ENCODE peak calls at places on chromosomes 6 and 20, in five cellular contexts. One of them, this sample, is unnamed.

GRCh38 chr20:63624486-63624885 is 2.4 kb downstream of the GMEB2 start:
- DNase-seq in K562: no peak
- DNase-seq in GM12878: no peak
- DNase-seq in SK-N-SH: no peak
- DNase-seq in HCT116: no peak
- DNase-seq in this sample: no peak

GRCh38 chr20:62602550-62602949 is 39.8 kb upstream of the SLCO4A1 start:
- DNase-seq in K562: peak; percentile 67
- DNase-seq in GM12878: no peak
- DNase-seq in SK-N-SH: no peak
- DNase-seq in HCT116: no peak
- DNase-seq in this sample: no peak

GRCh38 chr6:93566285-93566684 is 146.9 kb upstream of the EPHA7 start:
- DNase-seq in K562: no peak
- DNase-seq in GM12878: no peak
- DNase-seq in SK-N-SH: no peak
- DNase-seq in HCT116: no peak
- DNase-seq in this sample: no peak

GRCh38 chr6:47247227-47247797 is 62.4 kb downstream of the TNFRSF21 start:
- DNase-seq in K562: no peak
- DNase-seq in GM12878: no peak
- DNase-seq in SK-N-SH: peak; percentile 47
- DNase-seq in HCT116: no peak
- DNase-seq in this sample: no peak

GRCh38 chr6:139449611-139450000 is 75.2 kb upstream of the CITED2 start:
- DNase-seq in K562: no peak
- DNase-seq in GM12878: no peak
- DNase-seq in SK-N-SH: no peak
- DNase-seq in HCT116: no peak
- DNase-seq in this sample: no peak

GRCh38 chr6:108944707-108945685 is 96.8 kb downstream of the ARMC2 start:
- DNase-seq in K562: no peak
- DNase-seq in GM12878: no peak
- DNase-seq in SK-N-SH: no peak
- DNase-seq in HCT116: no peak
- DNase-seq in this sample: no peak

GRCh38 chr20:19901226-19901625 is 115.9 kb upstream of the NAA20 start:
- DNase-seq in K562: no peak
- DNase-seq in GM12878: no peak
- DNase-seq in SK-N-SH: no peak
- DNase-seq in HCT116: no peak
- DNase-seq in this sample: no peak

GRCh38 chr6:29014729-29015608 is 9.9 kb upstream of the ZNF311 start:
- DNase-seq in K562: no peak
- DNase-seq in GM12878: no peak
- DNase-seq in SK-N-SH: no peak
- DNase-seq in HCT116: no peak
- DNase-seq in this sample: no peak

GRCh38 chr6:102763886-102764285 is 1370.4 kb downstream of the GRIK2 start:
- DNase-seq in K562: no peak
- DNase-seq in GM12878: no peak
- DNase-seq in SK-N-SH: no peak
- DNase-seq in HCT116: no peak
- DNase-seq in this sample: no peak

GRCh38 chr6:46491201-46491788 is at the start of gene RCAN2:
- DNase-seq in K562: peak; percentile 13
- DNase-seq in GM12878: no peak
- DNase-seq in SK-N-SH: peak; percentile 63
- DNase-seq in HCT116: peak; percentile 29
- DNase-seq in this sample: peak; percentile 48

GRCh38 chr6:30041221-30041620 is 19.8 kb upstream of the POLR1H start:
- DNase-seq in K562: no peak
- DNase-seq in GM12878: no peak
- DNase-seq in SK-N-SH: no peak
- DNase-seq in HCT116: no peak
- DNase-seq in this sample: no peak

GRCh38 chr6:3359091-3359752 is 97.6 kb downstream of the SLC22A23 start:
- DNase-seq in K562: no peak
- DNase-seq in GM12878: no peak
- DNase-seq in SK-N-SH: no peak
- DNase-seq in HCT116: no peak
- DNase-seq in this sample: no peak

GRCh38 chr6:86856937-86857563 is 80.3 kb upstream of the HTR1E start:
- DNase-seq in K562: peak; percentile 39
- DNase-seq in GM12878: no peak
- DNase-seq in SK-N-SH: peak; percentile 4
- DNase-seq in HCT116: peak; percentile 31
- DNase-seq in this sample: peak; percentile 11

GRCh38 chr20:34390769-34391447 is 27.8 kb downstream of the ITCH start:
- DNase-seq in K562: peak; percentile 17
- DNase-seq in GM12878: no peak
- DNase-seq in SK-N-SH: no peak
- DNase-seq in HCT116: peak; percentile 85
- DNase-seq in this sample: no peak

GRCh38 chr20:1171461-1172093 is 13.2 kb downstream of the TMEM74B start:
- DNase-seq in K562: peak; percentile 69
- DNase-seq in GM12878: no peak
- DNase-seq in SK-N-SH: no peak
- DNase-seq in HCT116: no peak
- DNase-seq in this sample: peak; percentile 35

GRCh38 chr6:137839076-137839475 is 28.0 kb upstream of the TNFAIP3 start:
- DNase-seq in K562: no peak
- DNase-seq in GM12878: no peak
- DNase-seq in SK-N-SH: no peak
- DNase-seq in HCT116: no peak
- DNase-seq in this sample: no peak

GRCh38 chr20:9235518-9235917 is 166.6 kb downstream of the PLCB4 start:
- DNase-seq in K562: no peak
- DNase-seq in GM12878: no peak
- DNase-seq in SK-N-SH: no peak
- DNase-seq in HCT116: no peak
- DNase-seq in this sample: no peak

GRCh38 chr6:98824907-98825601 is 9.3 kb upstream of the POU3F2 start:
- DNase-seq in K562: no peak
- DNase-seq in GM12878: no peak
- DNase-seq in SK-N-SH: no peak
- DNase-seq in HCT116: no peak
- DNase-seq in this sample: no peak

GRCh38 chr6:142771162-142771561 is 173.8 kb downstream of the HIVEP2 start:
- DNase-seq in K562: no peak
- DNase-seq in GM12878: no peak
- DNase-seq in SK-N-SH: no peak
- DNase-seq in HCT116: no peak
- DNase-seq in this sample: no peak

GRCh38 chr6:89434954-89435353 is 2.0 kb downstream of the ANKRD6 start:
- DNase-seq in K562: no peak
- DNase-seq in GM12878: no peak
- DNase-seq in SK-N-SH: no peak
- DNase-seq in HCT116: no peak
- DNase-seq in this sample: no peak

GRCh38 chr6:13273931-13274706 is 54.2 kb downstream of the TBC1D7 start:
- DNase-seq in K562: peak; percentile 75
- DNase-seq in GM12878: peak; percentile 83
- DNase-seq in SK-N-SH: no peak
- DNase-seq in HCT116: no peak
- DNase-seq in this sample: no peak

GRCh38 chr20:56429941-56430340 is 17.9 kb downstream of the CASS4 start:
- DNase-seq in K562: no peak
- DNase-seq in GM12878: no peak
- DNase-seq in SK-N-SH: no peak
- DNase-seq in HCT116: no peak
- DNase-seq in this sample: no peak

GRCh38 chr6:33757113-33757512 is 10.4 kb upstream of the IP6K3 start:
- DNase-seq in K562: no peak
- DNase-seq in GM12878: no peak
- DNase-seq in SK-N-SH: no peak
- DNase-seq in HCT116: no peak
- DNase-seq in this sample: no peak

GRCh38 chr6:146359123-146359522 is 184.5 kb upstream of the RAB32 start:
- DNase-seq in K562: no peak
- DNase-seq in GM12878: no peak
- DNase-seq in SK-N-SH: no peak
- DNase-seq in HCT116: no peak
- DNase-seq in this sample: no peak

GRCh38 chr20:8812818-8813217 is 256.1 kb upstream of the PLCB4 start:
- DNase-seq in K562: no peak
- DNase-seq in GM12878: no peak
- DNase-seq in SK-N-SH: no peak
- DNase-seq in HCT116: no peak
- DNase-seq in this sample: peak; percentile 46

GRCh38 chr6:35360349-35361138 is 18.2 kb downstream of the PPARD start:
- DNase-seq in K562: no peak
- DNase-seq in GM12878: no peak
- DNase-seq in SK-N-SH: peak; percentile 42
- DNase-seq in HCT116: no peak
- DNase-seq in this sample: peak; percentile 27
- H3K4me1 ChIP-seq in K562: peaks cover 25% of the 10 kb centered on the region
- H3K4me1 ChIP-seq in GM12878: peaks cover 4% of the 10 kb centered on the region
- H3K4me1 ChIP-seq in SK-N-SH: peaks cover 46% of the 10 kb centered on the region
- H3K4me1 ChIP-seq in HCT116: peaks cover 70% of the 10 kb centered on the region
- H3K4me1 ChIP-seq in this sample: peaks cover 7% of the 10 kb centered on the region

GRCh38 chr6:164296411-164296810 is 881.9 kb downstream of the QKI start:
- DNase-seq in K562: no peak
- DNase-seq in GM12878: no peak
- DNase-seq in SK-N-SH: no peak
- DNase-seq in HCT116: no peak
- DNase-seq in this sample: no peak
- TF ChIP-seq YY1 in K562: no peak
- TF ChIP-seq YY1 in GM12878: no peak
- TF ChIP-seq YY1 in SK-N-SH: no peak
- TF ChIP-seq YY1 in HCT116: no peak
- TF ChIP-seq YY1 in this sample: no peak

GRCh38 chr6:136566007-136566487 is 15.8 kb upstream of the MAP7 start:
- DNase-seq in K562: peak; percentile 21
- DNase-seq in GM12878: no peak
- DNase-seq in SK-N-SH: no peak
- DNase-seq in HCT116: no peak
- DNase-seq in this sample: no peak
- H3K4me1 ChIP-seq in K562: peaks cover 36% of the 10 kb centered on the region
- H3K4me1 ChIP-seq in GM12878: no peaks in the 10 kb centered on the region
- H3K4me1 ChIP-seq in SK-N-SH: peaks cover 6% of the 10 kb centered on the region
- H3K4me1 ChIP-seq in HCT116: no peaks in the 10 kb centered on the region
- H3K4me1 ChIP-seq in this sample: no peaks in the 10 kb centered on the region

DNA sequence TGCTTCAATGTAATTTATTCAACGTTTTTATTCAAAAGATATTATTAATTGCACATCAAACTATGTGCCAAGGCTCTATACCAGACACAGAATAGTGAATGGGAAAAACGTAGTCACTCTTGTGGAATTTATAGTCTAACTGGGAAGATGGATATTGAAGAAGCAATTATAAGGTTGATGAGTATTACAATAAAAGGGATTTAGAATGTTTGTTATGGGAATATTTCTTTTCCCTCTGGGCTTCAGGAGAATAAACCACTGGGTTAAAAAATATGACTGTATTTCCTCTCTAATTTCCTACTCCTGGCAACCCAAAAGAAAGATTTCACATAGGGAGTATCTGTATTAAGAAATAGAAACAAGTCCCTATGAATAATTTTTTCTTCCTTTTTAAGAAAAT is 25.1 kb upstream of the UTRN start:
- DNase-seq in K562: no peak
- DNase-seq in GM12878: no peak
- DNase-seq in SK-N-SH: no peak
- DNase-seq in HCT116: no peak
- DNase-seq in this sample: no peak
- TF ChIP-seq YY1 in K562: no peak
- TF ChIP-seq YY1 in GM12878: no peak
- TF ChIP-seq YY1 in SK-N-SH: no peak
- TF ChIP-seq YY1 in HCT116: no peak
- TF ChIP-seq YY1 in this sample: no peak